ENCODE peak calls at places on chromosomes 3 and 15, in six cellular contexts. A is D721Med; R is CD8-positive, alpha-beta T cell; N is colonic mucosa; Q is neural crest cell; B is naive thymus-derived CD8-positive, alpha-beta T cell. J is an unnamed sample.

GRCh38 chr3:17384567-17385296 is 357.7 kb downstream of the TBC1D5 start:
- DNase-seq in Q (no peak), A (no peak), N (no peak), R (no peak), B (no peak), J (no peak)

GRCh38 chr15:58165661-58166060 is 27.5 kb downstream of the AQP9 start:
- DNase-seq in B (no peak), Q (no peak), R (no peak), A (no peak), N (no peak), J (no peak)

GRCh38 chr15:82945326-82945725 is 7.2 kb downstream of the HOMER2 start:
- DNase-seq in R (no peak), N (no peak), B (no peak), Q (no peak), A (no peak), J (no peak)

GRCh38 chr15:80550219-80550909 is 144.7 kb upstream of the ABHD17C start:
- DNase-seq in R (no peak), A (no peak), N (no peak), B (no peak), Q (no peak), J (no peak)

GRCh38 chr3:157786216-157786615 is 283.0 kb upstream of the VEPH1 start:
- DNase-seq in Q (no peak), A (no peak), N (no peak), B (no peak), R (no peak), J (no peak)

GRCh38 chr3:186365202-186365974 is 3.4 kb upstream of the DGKG start:
- DNase-seq in N (no peak), Q (no peak), R (no peak), B (no peak), A (no peak), J (no peak)

GRCh38 chr3:173089283-173089682 is 51.8 kb downstream of the SPATA16 start:
- DNase-seq in N (no peak), A (no peak), B (no peak), Q (no peak), R (no peak), J (no peak)

GRCh38 chr15:97598353-97598798 is 362.1 kb upstream of the ARRDC4 start:
- DNase-seq in Q (no peak), R (no peak), A (no peak), B (no peak), N (no peak), J (no peak)

GRCh38 chr3:41881233-41881821 is 80.6 kb downstream of the ULK4 start:
- DNase-seq in N (no peak), R (no peak), Q (no peak), B (no peak), A (no peak), J (no peak)

GRCh38 chr3:19159966-19160365 is 11.7 kb downstream of the KCNH8 start:
- DNase-seq in Q (no peak), R (no peak), N (no peak), B (no peak), A (no peak), J (no peak)

GRCh38 chr3:112377418-112378071 is 44.6 kb downstream of the CD200 start:
- DNase-seq in A (no peak), Q (no peak), R (no peak), N (no peak), B (no peak), J (no peak)

GRCh38 chr3:82586414-82586813 is 825.0 kb upstream of the GBE1 start:
- DNase-seq in A (no peak), B (no peak), R (no peak), Q (no peak), N (no peak), J (no peak)

GRCh38 chr3:167750273-167750971 is 14.9 kb downstream of the SERPINI1 start:
- DNase-seq in R (no peak), B (no peak), N (no peak), A (no peak), Q (no peak), J (no peak)

GRCh38 chr3:187944391-187945179 is 199.3 kb upstream of the BCL6 start:
- DNase-seq in Q (no peak), N (no peak), A (no peak), B (no peak), R (no peak), J (no peak)

GRCh38 chr3:52085883-52086282 is 29.5 kb upstream of the DUSP7 start:
- DNase-seq in Q (no peak), N (no peak), B (no peak), A (no peak), R (no peak), J (no peak)

GRCh38 chr3:63972196-63972595 is 51.1 kb downstream of the PSMD6 start:
- DNase-seq in R (no peak), A (no peak), B (no peak), Q (no peak), N (no peak), J (no peak)